ENCODE peak calls at places on chromosome 6, in seven cellular contexts. One of them, this sample, is unnamed.

GRCh38 chr6:6694825-6695710 is 106.5 kb downstream of the LY86 start:
- ATAC-seq in upper lobe of right lung: peak
- ATAC-seq in activated CD8-positive, alpha-beta T cell treated with anti-CD3 and anti-CD28 coated beads, Interleukin-2, amount 10 ng/mL, durations not matched to agents 7 days and 5 days: no peak
- ATAC-seq in body of pancreas: no peak
- ATAC-seq in gastroesophageal sphincter: peak
- ATAC-seq in effector memory CD8-positive, alpha-beta T cell: no peak
- ATAC-seq in activated CD4-positive, alpha-beta T cell treated with anti-CD3 and anti-CD28 coated beads for 36 hours: no peak
- ATAC-seq in this sample: no peak

GRCh38 chr6:87975561-87975960 is 72.1 kb upstream of the SPACA1 start:
- ATAC-seq in effector memory CD8-positive, alpha-beta T cell: no peak
- ATAC-seq in activated CD8-positive, alpha-beta T cell treated with anti-CD3 and anti-CD28 coated beads, Interleukin-2, amount 10 ng/mL, durations not matched to agents 7 days and 5 days: no peak
- ATAC-seq in activated CD4-positive, alpha-beta T cell treated with anti-CD3 and anti-CD28 coated beads for 36 hours: no peak
- ATAC-seq in gastroesophageal sphincter: no peak
- ATAC-seq in upper lobe of right lung: no peak
- ATAC-seq in body of pancreas: no peak
- ATAC-seq in this sample: no peak

GRCh38 chr6:44276667-44277640 is 6.7 kb downstream of the TMEM151B start:
- ATAC-seq in gastroesophageal sphincter: no peak
- ATAC-seq in effector memory CD8-positive, alpha-beta T cell: no peak
- ATAC-seq in activated CD4-positive, alpha-beta T cell treated with anti-CD3 and anti-CD28 coated beads for 36 hours: no peak
- ATAC-seq in body of pancreas: no peak
- ATAC-seq in activated CD8-positive, alpha-beta T cell treated with anti-CD3 and anti-CD28 coated beads, Interleukin-2, amount 10 ng/mL, durations not matched to agents 7 days and 5 days: no peak
- ATAC-seq in upper lobe of right lung: no peak
- ATAC-seq in this sample: no peak

GRCh38 chr6:113271437-113271836 is 585.7 kb upstream of the MARCKS start:
- ATAC-seq in activated CD8-positive, alpha-beta T cell treated with anti-CD3 and anti-CD28 coated beads, Interleukin-2, amount 10 ng/mL, durations not matched to agents 7 days and 5 days: no peak
- ATAC-seq in effector memory CD8-positive, alpha-beta T cell: no peak
- ATAC-seq in activated CD4-positive, alpha-beta T cell treated with anti-CD3 and anti-CD28 coated beads for 36 hours: no peak
- ATAC-seq in body of pancreas: no peak
- ATAC-seq in gastroesophageal sphincter: no peak
- ATAC-seq in upper lobe of right lung: no peak
- ATAC-seq in this sample: no peak

GRCh38 chr6:157089258-157089657 is 234.1 kb downstream of the TMEM242 start:
- ATAC-seq in activated CD8-positive, alpha-beta T cell treated with anti-CD3 and anti-CD28 coated beads, Interleukin-2, amount 10 ng/mL, durations not matched to agents 7 days and 5 days: no peak
- ATAC-seq in activated CD4-positive, alpha-beta T cell treated with anti-CD3 and anti-CD28 coated beads for 36 hours: no peak
- ATAC-seq in upper lobe of right lung: no peak
- ATAC-seq in effector memory CD8-positive, alpha-beta T cell: no peak
- ATAC-seq in gastroesophageal sphincter: no peak
- ATAC-seq in body of pancreas: no peak
- ATAC-seq in this sample: peak

GRCh38 chr6:111975501-111975900 is 78.4 kb upstream of the CCN6 start:
- ATAC-seq in activated CD8-positive, alpha-beta T cell treated with anti-CD3 and anti-CD28 coated beads, Interleukin-2, amount 10 ng/mL, durations not matched to agents 7 days and 5 days: no peak
- ATAC-seq in upper lobe of right lung: no peak
- ATAC-seq in gastroesophageal sphincter: no peak
- ATAC-seq in body of pancreas: no peak
- ATAC-seq in effector memory CD8-positive, alpha-beta T cell: no peak
- ATAC-seq in activated CD4-positive, alpha-beta T cell treated with anti-CD3 and anti-CD28 coated beads for 36 hours: peak
- ATAC-seq in this sample: no peak

GRCh38 chr6:54074591-54075195 is 36.5 kb upstream of the MLIP start:
- ATAC-seq in activated CD4-positive, alpha-beta T cell treated with anti-CD3 and anti-CD28 coated beads for 36 hours: no peak
- ATAC-seq in gastroesophageal sphincter: no peak
- ATAC-seq in upper lobe of right lung: no peak
- ATAC-seq in activated CD8-positive, alpha-beta T cell treated with anti-CD3 and anti-CD28 coated beads, Interleukin-2, amount 10 ng/mL, durations not matched to agents 7 days and 5 days: no peak
- ATAC-seq in body of pancreas: no peak
- ATAC-seq in effector memory CD8-positive, alpha-beta T cell: no peak
- ATAC-seq in this sample: no peak

GRCh38 chr6:33118525-33119123 is 42.8 kb downstream of the HLA-DPB1 start:
- ATAC-seq in gastroesophageal sphincter: no peak
- ATAC-seq in effector memory CD8-positive, alpha-beta T cell: peak
- ATAC-seq in upper lobe of right lung: peak
- ATAC-seq in activated CD4-positive, alpha-beta T cell treated with anti-CD3 and anti-CD28 coated beads for 36 hours: peak
- ATAC-seq in activated CD8-positive, alpha-beta T cell treated with anti-CD3 and anti-CD28 coated beads, Interleukin-2, amount 10 ng/mL, durations not matched to agents 7 days and 5 days: peak
- ATAC-seq in body of pancreas: peak
- ATAC-seq in this sample: peak

GRCh38 chr6:138431276-138432062 is 27.4 kb downstream of the HEBP2 start:
- ATAC-seq in body of pancreas: no peak
- ATAC-seq in activated CD4-positive, alpha-beta T cell treated with anti-CD3 and anti-CD28 coated beads for 36 hours: no peak
- ATAC-seq in effector memory CD8-positive, alpha-beta T cell: no peak
- ATAC-seq in gastroesophageal sphincter: no peak
- ATAC-seq in activated CD8-positive, alpha-beta T cell treated with anti-CD3 and anti-CD28 coated beads, Interleukin-2, amount 10 ng/mL, durations not matched to agents 7 days and 5 days: no peak
- ATAC-seq in upper lobe of right lung: peak
- ATAC-seq in this sample: no peak

GRCh38 chr6:26329763-26330511 is 35.1 kb upstream of the BTN3A2 start:
- ATAC-seq in body of pancreas: no peak
- ATAC-seq in gastroesophageal sphincter: no peak
- ATAC-seq in activated CD4-positive, alpha-beta T cell treated with anti-CD3 and anti-CD28 coated beads for 36 hours: peak
- ATAC-seq in effector memory CD8-positive, alpha-beta T cell: peak
- ATAC-seq in upper lobe of right lung: no peak
- ATAC-seq in activated CD8-positive, alpha-beta T cell treated with anti-CD3 and anti-CD28 coated beads, Interleukin-2, amount 10 ng/mL, durations not matched to agents 7 days and 5 days: peak
- ATAC-seq in this sample: peak

This sample was measured in SK-N-SH treated with all-trans-retinoic acid at 6 μM for 48 hours.